ENCODE peak calls at places on chromosomes 11 and 22, in six cellular contexts. Z is psoas muscle, R is OCI-LY7, U is uterus, O is dorsolateral prefrontal cortex, P is lower lobe of right lung. T is an unnamed sample.

GRCh38 chr22:32204856-32205722 is at the start of gene RFPL2:
- DNase-seq in Z (peak; percentile 29), R (no peak), U (no peak), O (peak; percentile 65), P (peak; percentile 69), T (no peak)

GRCh38 chr11:111526501-111526900 is 11.9 kb downstream of the HOATZ start:
- DNase-seq in Z (no peak), R (no peak), U (no peak), O (no peak), P (no peak), T (no peak)

GRCh38 chr22:50189184-50189848 is 3.6 kb downstream of the TRABD start:
- DNase-seq in Z (peak; percentile 44), R (peak; percentile 67), U (no peak), O (no peak), P (no peak), T (no peak)

GRCh38 chr11:111602865-111603632 is 800 bp downstream of the SIK2 start:
- DNase-seq in Z (peak; percentile 59), R (peak; percentile 64), U (peak; percentile 23), O (peak; percentile 42), P (peak; percentile 68), T (no peak)

GRCh38 chr22:35258144-35258988 is 1.1 kb downstream of the HMGXB4 start:
- DNase-seq in Z (no peak), R (peak; percentile 47), U (no peak), O (no peak), P (no peak), T (no peak)

GRCh38 chr11:103582351-103582909 is 454.0 kb upstream of the DDI1 start:
- DNase-seq in Z (no peak), R (no peak), U (no peak), O (no peak), P (no peak), T (no peak)

GRCh38 chr11:70568504-70569172 is 170.3 kb downstream of the CTTN start:
- DNase-seq in Z (peak; percentile 40), R (no peak), U (no peak), O (peak; percentile 42), P (peak; percentile 57), T (no peak)

GRCh38 chr11:65553301-65554001 is 4.7 kb downstream of the LTBP3 start:
- DNase-seq in Z (no peak), R (peak; percentile 67), U (no peak), O (no peak), P (no peak), T (no peak)

GRCh38 chr11:704189-704798 is 1.7 kb upstream of the EPS8L2 start:
- DNase-seq in Z (no peak), R (no peak), U (no peak), O (no peak), P (no peak), T (no peak)

GRCh38 chr11:57318178-57318577 is 6.6 kb downstream of the TNKS1BP1 start:
- DNase-seq in Z (no peak), R (no peak), U (no peak), O (no peak), P (no peak), T (no peak)

GRCh38 chr22:34851918-34852662 is 213.9 kb upstream of the ISX start:
- DNase-seq in Z (no peak), R (no peak), U (no peak), O (no peak), P (no peak), T (no peak)

GRCh38 chr11:2202900-2203439 is 31.4 kb upstream of the TH start:
- DNase-seq in Z (no peak), R (no peak), U (no peak), O (no peak), P (no peak), T (no peak)

GRCh38 chr11:78493413-78493975 is 75.9 kb upstream of the GAB2 start:
- DNase-seq in Z (no peak), R (no peak), U (no peak), O (no peak), P (no peak), T (no peak)

GRCh38 chr22:20217563-20217962 is 50.6 kb downstream of the RTN4R start:
- DNase-seq in Z (no peak), R (no peak), U (no peak), O (no peak), P (no peak), T (no peak)

GRCh38 chr11:107669893-107670601 is 41.8 kb downstream of the SLN start:
- DNase-seq in Z (no peak), R (no peak), U (no peak), O (no peak), P (no peak), T (no peak)

GRCh38 chr22:47617186-47617585 is 854.7 kb downstream of the TBC1D22A start:
- DNase-seq in Z (no peak), R (no peak), U (no peak), O (no peak), P (no peak), T (no peak)

GRCh38 chr22:38180841-38181452 is 683 bp downstream of the PLA2G6 start:
- DNase-seq in Z (peak; percentile 46), R (peak; percentile 55), U (no peak), O (peak; percentile 71), P (peak; percentile 72), T (no peak)

GRCh38 chr11:69554849-69555248 is 73.4 kb downstream of the LINC01488 start:
- DNase-seq in Z (no peak), R (no peak), U (no peak), O (no peak), P (no peak), T (no peak)

GRCh38 chr11:64353101-64353738 is 5.7 kb upstream of the RPS6KA4 start:
- DNase-seq in Z (no peak), R (no peak), U (no peak), O (no peak), P (peak; percentile 46), T (no peak)

GRCh38 chr11:57275582-57275981 is 38.5 kb upstream of the APLNR start:
- DNase-seq in Z (no peak), R (no peak), U (peak; percentile 29), O (no peak), P (no peak), T (no peak)

GRCh38 chr11:95082576-95083001 is 7.1 kb upstream of the ENDOD1 start:
- DNase-seq in Z (no peak), R (no peak), U (no peak), O (no peak), P (no peak), T (no peak)

GRCh38 chr11:1937616-1938342 is 9.4 kb upstream of the MRPL23 start:
- DNase-seq in Z (peak; percentile 14), R (no peak), U (peak; percentile 14), O (no peak), P (peak; percentile 41), T (no peak)

GRCh38 chr22:28892175-28892731 is 8.9 kb downstream of the ZNRF3 start:
- DNase-seq in Z (no peak), R (no peak), U (no peak), O (no peak), P (no peak), T (no peak)

DNA sequence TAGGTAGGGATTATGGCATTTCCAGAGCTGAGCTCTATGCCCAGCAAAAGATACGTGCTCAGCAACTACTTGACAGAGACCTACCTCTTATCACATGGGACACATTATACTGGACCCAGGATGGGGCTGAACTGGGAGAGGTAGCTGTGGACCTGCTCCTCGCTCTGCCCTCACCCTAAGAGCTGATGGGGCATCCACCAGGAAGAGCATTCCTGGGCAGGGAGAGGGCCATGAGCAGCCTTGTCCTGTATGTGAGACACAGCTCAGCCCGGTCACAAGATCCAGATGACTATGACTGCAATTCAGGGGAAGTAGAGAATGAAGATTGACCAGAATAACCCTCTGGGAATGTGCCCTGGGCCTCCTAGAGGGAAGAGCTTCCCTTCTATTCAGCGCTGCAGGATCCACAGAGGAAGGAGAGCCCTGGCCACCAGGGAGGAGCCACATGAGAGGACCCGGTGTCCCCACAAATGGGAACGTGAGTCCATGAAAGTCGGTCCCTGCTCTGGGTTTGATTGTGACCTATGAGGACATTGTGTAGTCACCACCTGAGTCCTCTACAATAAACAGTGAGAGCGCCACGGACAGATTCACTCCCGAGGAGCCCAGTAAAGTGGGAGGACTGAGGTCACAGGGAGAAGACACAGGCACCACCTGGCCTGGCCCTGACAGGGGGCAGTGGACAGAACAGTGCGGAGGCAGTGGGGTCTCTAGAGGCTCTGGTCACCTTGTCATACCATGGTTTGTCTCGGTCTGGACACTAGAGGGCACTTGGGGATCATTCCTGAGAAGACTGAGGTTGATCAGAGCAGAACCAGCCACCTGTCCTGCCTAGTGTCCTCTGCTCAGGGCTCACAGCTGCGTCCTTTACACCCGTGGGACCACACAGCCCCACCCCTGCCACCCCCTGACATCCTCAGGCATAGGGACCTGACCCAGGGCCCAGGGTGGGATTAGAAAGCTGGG is 99.5 kb downstream of the ZNF280B start:
- DNase-seq in Z (no peak), R (peak; percentile 87), U (no peak), O (no peak), P (no peak), T (peak; percentile 80)
- TF ChIP-seq CTCF in Z (no peak), R (peak; percentile 85), U (no peak), O (no peak), P (no peak), T (peak; percentile 50)

DNA sequence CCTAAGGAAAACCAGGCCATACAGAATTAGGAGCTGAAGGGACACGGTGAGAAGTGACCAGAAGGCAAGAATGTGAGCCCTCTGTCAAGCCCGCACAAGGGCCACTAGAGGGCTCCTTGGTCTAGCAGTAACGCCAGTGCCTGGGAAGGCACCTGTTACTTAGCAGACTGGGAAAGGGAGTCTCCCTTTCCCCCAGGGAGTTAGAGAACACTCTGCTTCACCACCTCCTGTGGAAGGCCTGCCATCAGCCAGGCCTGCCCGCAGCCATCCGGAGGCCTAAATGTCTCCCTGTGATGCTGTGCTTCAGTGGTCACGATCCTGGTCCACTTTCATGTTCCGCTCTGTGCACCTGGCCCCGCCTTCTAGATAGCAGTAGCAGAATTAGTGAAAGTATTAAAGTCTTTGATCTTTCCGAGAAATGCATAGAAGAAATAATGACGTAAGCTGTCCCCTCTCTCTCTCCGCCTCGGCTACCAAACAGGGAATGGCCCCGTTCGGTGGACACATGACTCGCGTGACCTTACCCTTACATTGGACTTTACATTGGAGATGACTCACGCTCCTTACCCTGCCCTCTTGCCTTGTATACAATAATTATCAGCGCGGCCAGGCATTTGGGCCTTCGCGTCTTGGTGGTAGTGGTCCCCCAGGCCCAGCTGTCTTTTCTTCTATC is 10.7 kb upstream of the GSTP1 start:
- DNase-seq in Z (peak; percentile 49), R (peak; percentile 67), U (peak; percentile 31), O (peak; percentile 58), P (peak; percentile 79), T (no peak)
- TF ChIP-seq CTCF in Z (peak; percentile 89), R (peak; percentile 74), U (peak; percentile 61), O (peak; percentile 39), P (peak; percentile 83), T (peak; percentile 79)

GRCh38 chr11:76380977-76381719 is at the start of the genes GVQW3 and THAP12:
- DNase-seq in Z (peak; percentile 97), R (peak; percentile 98), U (peak; percentile 98), O (peak; percentile 93), P (peak; percentile 98), T (peak; percentile 100)
- TF ChIP-seq CTCF in Z (no peak), R (peak; percentile 30), U (peak; percentile 39), O (peak; percentile 30), P (no peak), T (peak; percentile 37)

DNA sequence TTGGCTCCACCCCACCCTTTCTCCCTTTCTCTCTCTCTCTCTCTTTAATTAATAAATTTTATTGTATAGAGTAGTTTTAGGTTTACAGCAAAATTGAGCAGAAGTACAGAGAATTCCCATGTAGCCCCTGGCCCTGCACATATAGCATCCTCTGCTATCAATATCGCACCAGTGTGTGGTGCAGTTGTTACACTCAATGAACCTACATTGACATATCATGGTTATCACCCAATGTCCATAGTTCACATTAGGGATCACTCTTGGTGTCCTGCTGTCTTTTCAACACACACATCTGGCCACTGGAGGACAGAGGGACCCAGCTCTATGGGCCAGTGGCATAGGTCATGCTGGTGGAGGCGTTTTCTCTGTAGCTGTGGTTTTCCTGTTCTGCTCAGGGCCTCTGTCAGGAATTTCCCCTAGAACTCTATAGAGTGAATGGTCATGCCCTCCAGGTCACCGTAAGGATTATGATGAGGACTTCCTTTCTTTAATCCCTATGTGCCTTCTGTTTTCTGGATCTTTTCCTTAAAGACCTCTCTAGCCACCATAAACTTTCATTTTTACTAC is 98.2 kb upstream of the NAV2 start:
- DNase-seq in Z (no peak), R (no peak), U (no peak), O (no peak), P (no peak), T (no peak)
- TF ChIP-seq CTCF in Z (no peak), R (no peak), U (no peak), O (no peak), P (no peak), T (no peak)